ENCODE peak calls at places on chromosomes 6 and 20, in seven cellular contexts. H, F, T, M, X, A and V are unnamed samples. For H3K4me1, the result is how much of the 10 kb centered on the place peaks cover.

GRCh38 chr6:114362957-114363356 is 20.1 kb upstream of the HS3ST5 start:
- DNase-seq in F (no peak), X (no peak), T (no peak), H (no peak), A (no peak), M (no peak), V (no peak)

GRCh38 chr6:20837189-20837588 is 302.9 kb downstream of the CDKAL1 start:
- DNase-seq in T (no peak), X (no peak), M (no peak), A (no peak), H (peak), F (no peak), V (no peak)

GRCh38 chr20:3819413-3820047 is 817 bp upstream of the AP5S1 start:
- DNase-seq in T (no peak), A (no peak), F (no peak), X (no peak), H (no peak), M (no peak), V (no peak)

GRCh38 chr20:45835230-45836224 is 1.9 kb downstream of the SNX21 start:
- DNase-seq in A (no peak), F (no peak), M (peak), T (peak), H (no peak), X (peak), V (no peak)

GRCh38 chr6:28802417-28803336 is 121.1 kb downstream of the TRIM27 start:
- DNase-seq in H (no peak), A (no peak), T (peak), F (peak), M (no peak), X (no peak), V (no peak)

GRCh38 chr6:152223622-152224021 is 413.5 kb downstream of the SYNE1 start:
- DNase-seq in T (no peak), H (no peak), A (no peak), F (no peak), X (no peak), M (no peak), V (no peak)

GRCh38 chr6:35911871-35912653 is 8.8 kb downstream of the SRPK1 start:
- DNase-seq in M (no peak), A (no peak), F (peak), H (no peak), X (no peak), T (peak), V (no peak)

GRCh38 chr6:20070047-20070446 is 142.2 kb downstream of the MBOAT1 start:
- DNase-seq in A (no peak), H (no peak), M (no peak), T (no peak), X (no peak), F (no peak), V (no peak)

GRCh38 chr6:35596448-35597442 is 84.0 kb upstream of the TULP1 start:
- DNase-seq in H (no peak), A (no peak), F (peak), T (peak), X (no peak), M (no peak), V (no peak)

GRCh38 chr6:131368077-131368911 is 204.7 kb upstream of the ARG1 start:
- DNase-seq in H (no peak), A (no peak), X (peak), F (peak), M (no peak), T (peak), V (no peak)

GRCh38 chr6:109939654-109940053 is 38.5 kb upstream of the GPR6 start:
- DNase-seq in H (no peak), T (no peak), A (no peak), F (no peak), X (no peak), M (no peak), V (no peak)

GRCh38 chr6:26235240-26235730 is 129.7 kb upstream of the BTN3A2 start:
- DNase-seq in M (no peak), F (peak), A (no peak), H (no peak), X (no peak), T (no peak), V (no peak)

GRCh38 chr20:4961746-4962145 is 39.6 kb downstream of the SLC23A2 start:
- DNase-seq in H (peak), A (no peak), T (peak), M (no peak), X (no peak), F (peak), V (peak)

GRCh38 chr6:3825851-3826581 is 23.2 kb upstream of the FAM50B start:
- DNase-seq in H (no peak), A (no peak), T (peak), X (peak), F (peak), M (peak), V (no peak)

DNA sequence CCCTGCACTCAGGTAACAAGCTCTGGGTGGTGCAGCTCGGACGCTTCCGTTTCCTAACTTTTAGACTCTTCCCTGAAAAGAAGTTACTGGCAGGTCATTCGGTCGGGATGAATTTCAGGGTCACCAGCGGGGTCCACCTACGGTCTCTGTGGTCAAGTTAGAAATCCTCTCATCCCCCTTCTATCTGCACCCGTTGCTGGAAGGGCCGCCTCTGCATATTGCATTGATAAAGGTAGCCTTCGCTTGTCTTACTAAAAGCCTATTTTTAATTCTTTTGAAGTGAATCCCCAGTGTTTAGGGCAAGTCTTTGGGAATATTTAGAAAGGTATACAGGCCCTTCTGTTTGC is 47.3 kb downstream of the LRRN4 start:
- DNase-seq in T (peak), F (no peak), M (no peak), H (no peak), X (no peak), A (no peak), V (no peak)
- H3K4me3 ChIP-seq in T (peak), F (peak), M (peak), H (peak), X (peak), A (peak), V (peak)

GRCh38 chr20:48791666-48792071 is 36.1 kb downstream of the PREX1 start:
- DNase-seq in A (no peak), F (peak), T (peak), X (no peak), M (no peak), H (no peak), V (no peak)

GRCh38 chr20:48789185-48789668 is 38.6 kb downstream of the PREX1 start:
- DNase-seq in A (no peak), M (no peak), F (no peak), X (no peak), H (no peak), T (no peak), V (peak)

GRCh38 chr20:48789781-48790544 is 37.8 kb downstream of the PREX1 start:
- DNase-seq in T (no peak), F (no peak), H (no peak), A (no peak), X (no peak), M (no peak), V (no peak)

GRCh38 chr20:48788486-48789072 is 39.2 kb downstream of the PREX1 start:
- DNase-seq in F (no peak), A (no peak), H (no peak), X (no peak), T (no peak), M (no peak), V (no peak)

DNA sequence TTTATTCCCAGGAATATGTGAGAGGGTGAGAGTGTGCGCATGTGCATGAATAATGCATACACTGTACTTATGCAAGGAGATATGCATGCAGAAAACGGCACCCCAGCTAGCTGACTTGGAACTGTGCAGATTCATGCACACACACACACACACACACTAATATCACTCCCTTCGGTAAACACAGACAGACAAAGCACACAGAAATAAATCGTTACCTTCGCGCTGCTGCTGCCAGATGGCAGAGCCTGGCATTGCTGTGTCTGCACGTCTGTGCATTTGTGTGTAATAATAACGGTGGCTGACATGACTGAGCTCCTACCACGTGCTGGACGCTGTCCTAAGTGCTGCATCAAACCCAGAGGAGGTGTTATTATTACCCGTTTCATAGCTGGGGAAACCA is 36.8 kb downstream of the PREX1 start:
- DNase-seq in X (no peak), F (peak), M (no peak), A (no peak), H (no peak), T (peak), V (no peak)
- H3K4me1 ChIP-seq in X (under half), F (under half), M (under half), A (under half), H (under half), T (under half), V (half or more)

DNA sequence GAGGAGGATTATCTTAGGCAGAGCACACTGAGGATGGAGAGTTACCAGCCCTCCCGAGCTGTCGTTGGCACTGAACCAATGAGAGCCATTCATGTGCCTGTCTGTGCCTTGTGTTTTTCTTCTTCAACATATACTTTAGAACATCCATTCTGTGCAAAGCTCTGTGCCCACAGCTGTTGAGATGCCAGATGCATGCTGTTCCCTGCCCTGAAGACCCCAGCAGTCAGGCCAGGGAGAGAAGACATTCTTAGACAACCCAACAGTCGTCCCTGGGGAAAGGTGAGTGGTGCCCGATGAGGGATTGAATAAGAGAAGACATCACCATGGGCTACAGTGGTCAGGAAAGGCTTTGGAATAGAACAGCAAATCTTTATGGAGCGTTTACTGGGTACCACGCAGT is 114.1 kb downstream of the NRN1 start:
- DNase-seq in T (no peak), H (no peak), M (no peak), A (no peak), X (no peak), F (no peak), V (no peak)
- H3K4me3 ChIP-seq in T (peak), H (no peak), M (no peak), A (peak), X (peak), F (no peak), V (peak)

GRCh38 chr6:56524891-56525703 is 117.6 kb downstream of the DST start:
- DNase-seq in F (peak), M (no peak), X (no peak), A (no peak), T (peak), H (no peak), V (no peak)
- H3K4me1 ChIP-seq in F (under half), M (under half), X (under half), A (under half), T (half or more), H (under half), V (under half)